ENCODE peak calls at places on chromosomes 11 and 22, in four cellular contexts. K is H1, V is HepG2, D is K562. N is an unnamed sample.

GRCh38 chr11:63609536-63609935 is 4.7 kb downstream of the PLAAT3 start:
- DNase-seq in V (no peak), D (no peak), K (no peak), N (no peak)

GRCh38 chr11:64613648-64614047 is 22.6 kb downstream of the SLC22A12 start:
- DNase-seq in D (no peak), V (no peak), K (no peak), N (no peak)

GRCh38 chr11:104256525-104256924 is 92.6 kb upstream of the PDGFD start:
- DNase-seq in V (no peak), D (no peak), K (no peak), N (no peak)

GRCh38 chr11:117333921-117334320 is 6.3 kb downstream of the CEP164 start:
- DNase-seq in D (no peak), V (no peak), K (no peak), N (no peak)

GRCh38 chr22:23306926-23307325 is 126.6 kb downstream of the BCR start:
- DNase-seq in D (no peak), V (no peak), K (no peak), N (no peak)

GRCh38 chr11:121391914-121392313 is 60.2 kb upstream of the SORL1 start:
- DNase-seq in D (no peak), K (no peak), V (no peak), N (no peak)

GRCh38 chr22:46123694-46124382 is 26.5 kb upstream of the PPARA start:
- DNase-seq in V (no peak), K (no peak), D (no peak), N (no peak)

GRCh38 chr11:132111341-132111740 is 740.9 kb downstream of the NTM start:
- DNase-seq in K (no peak), D (no peak), V (no peak), N (no peak)

GRCh38 chr11:16771350-16772140 is 33.1 kb downstream of the C11orf58 start:
- DNase-seq in V (no peak), K (no peak), D (no peak), N (no peak)

GRCh38 chr22:28600546-28601143 is 79.0 kb downstream of the TTC28 start:
- DNase-seq in K (no peak), V (peak; percentile 53), D (peak; percentile 21), N (peak; percentile 73)

GRCh38 chr11:132821027-132821426 is 711.3 kb downstream of the OPCML start:
- DNase-seq in V (no peak), K (no peak), D (no peak), N (no peak)

GRCh38 chr11:125315088-125315740 is 150.7 kb downstream of the PKNOX2 start:
- DNase-seq in K (no peak), V (no peak), D (no peak), N (peak; percentile 45)

GRCh38 chr11:64268028-64268686 is 16.3 kb downstream of the BAD start:
- DNase-seq in V (no peak), K (no peak), D (no peak), N (no peak)

GRCh38 chr11:29231991-29232390 is 784.8 kb downstream of the KCNA4 start:
- DNase-seq in D (no peak), K (no peak), V (no peak), N (no peak)

GRCh38 chr11:116301141-116301540 is 471.6 kb downstream of the BUD13 start:
- DNase-seq in V (no peak), D (no peak), K (no peak), N (no peak)

GRCh38 chr11:101019870-101020269 is 109.7 kb downstream of the PGR start:
- DNase-seq in D (no peak), K (no peak), V (no peak), N (no peak)

GRCh38 chr11:100753562-100753961 is 66.5 kb downstream of the ARHGAP42 start:
- DNase-seq in K (no peak), V (no peak), D (no peak), N (no peak)

GRCh38 chr11:57407521-57407920 is 17.1 kb upstream of the PRG2 start:
- DNase-seq in K (no peak), D (no peak), V (no peak), N (no peak)

GRCh38 chr11:131658952-131659351 is 288.5 kb downstream of the NTM start:
- DNase-seq in K (no peak), D (no peak), V (no peak), N (no peak)

GRCh38 chr22:45552017-45552411 is 49.3 kb downstream of the FBLN1 start:
- DNase-seq in V (no peak), K (no peak), D (no peak), N (no peak)

GRCh38 chr11:80104196-80104595 is 663.4 kb upstream of the TENM4 start:
- DNase-seq in V (no peak), D (no peak), K (no peak), N (no peak)

GRCh38 chr11:73729594-73730206 is 31.2 kb downstream of the RAB6A start:
- DNase-seq in D (peak; percentile 49), K (peak; percentile 82), V (peak; percentile 28), N (no peak)

GRCh38 chr22:27397948-27398330 is 403.6 kb downstream of the MN1 start:
- DNase-seq in D (no peak), V (no peak), K (no peak), N (no peak)

GRCh38 chr22:38257170-38257569 is 15.6 kb downstream of the TMEM184B start:
- DNase-seq in K (no peak), V (no peak), D (no peak), N (peak; percentile 72)

GRCh38 chr11:68328374-68329091 is 16.1 kb downstream of the LRP5 start:
- DNase-seq in D (no peak), V (peak; percentile 86), K (no peak), N (peak; percentile 84)

GRCh38 chr22:47783433-47784366 is 1021.2 kb downstream of the TBC1D22A start:
- DNase-seq in K (peak; percentile 81), D (no peak), V (no peak), N (no peak)
- TF ChIP-seq JUN in K (no peak), D (no peak), V (no peak), N (no peak)

DNA sequence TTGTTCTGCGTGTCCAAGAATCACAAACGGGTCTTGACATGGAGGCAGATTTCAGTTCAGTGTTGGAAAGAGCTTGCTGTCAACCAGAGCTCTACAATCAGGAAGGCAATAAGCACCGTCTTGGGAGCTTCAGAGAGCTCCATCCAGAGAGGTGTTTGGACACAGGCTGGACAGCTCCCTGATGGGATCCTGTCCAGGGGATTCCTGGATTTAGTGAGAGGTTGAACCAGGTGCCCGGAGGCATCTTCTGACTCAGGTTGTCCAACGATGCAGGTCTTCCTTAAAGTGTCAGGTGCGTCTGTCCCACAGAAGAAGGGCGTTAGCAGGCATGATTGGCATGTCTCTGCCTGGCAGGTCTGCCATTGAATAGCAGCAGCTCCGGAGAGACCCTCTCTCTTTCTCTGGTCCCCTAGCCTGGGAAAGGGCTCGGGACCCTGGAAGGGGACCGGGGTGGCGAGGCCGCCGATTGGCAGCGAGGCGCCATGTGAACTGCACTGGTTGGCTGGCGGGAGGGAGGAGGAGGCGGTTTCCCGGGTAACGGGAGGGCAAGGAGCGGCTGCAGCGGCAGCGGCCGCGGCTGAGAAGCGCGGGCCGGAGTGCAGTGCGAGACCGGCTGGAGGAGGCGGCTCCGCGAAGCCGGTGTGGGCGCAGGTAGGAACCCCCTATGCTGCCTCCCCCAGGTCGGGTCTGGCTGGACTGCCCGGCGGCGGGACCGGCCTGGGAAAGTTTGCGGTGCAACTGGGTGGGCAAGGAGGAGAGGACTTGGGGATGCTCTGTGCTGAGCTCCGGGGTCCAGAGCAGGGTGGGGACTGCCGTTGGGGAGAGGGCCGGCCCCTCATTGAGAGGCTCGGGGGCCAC is 104.1 kb upstream of the E2F8 start:
- DNase-seq in D (no peak), V (no peak), K (peak; percentile 84), N (peak; percentile 43)
- TF ChIP-seq EZH2 in D (no peak), V (no peak), K (no peak), N (no peak)

GRCh38 chr11:26994579-26995210 is 783 bp downstream of the FIBIN start:
- DNase-seq in V (no peak), K (peak; percentile 47), D (no peak), N (no peak)

GRCh38 chr11:26993965-26994446 is at the start of gene FIBIN:
- DNase-seq in V (no peak), D (no peak), K (peak; percentile 61), N (no peak)

GRCh38 chr11:26992031-26992541 is 1.8 kb upstream of the FIBIN start:
- DNase-seq in K (no peak), V (no peak), D (no peak), N (no peak)

GRCh38 chr11:26996056-26996455 is 2.1 kb downstream of the FIBIN start:
- DNase-seq in V (no peak), K (no peak), D (no peak), N (no peak)
- H3K4me3 ChIP-seq in V (no peak overlapping the region), K (no peak overlapping the region), D (no peak overlapping the region), N (no peak overlapping the region)

GRCh38 chr11:44910591-44910990 is 40.1 kb downstream of the TP53I11 start:
- DNase-seq in V (no peak), K (no peak), D (no peak), N (no peak)

GRCh38 chr11:44909557-44909956 is 41.1 kb downstream of the TP53I11 start:
- DNase-seq in K (no peak), V (no peak), D (no peak), N (no peak)

GRCh38 chr11:44913502-44913901 is 37.2 kb downstream of the TP53I11 start:
- DNase-seq in K (no peak), V (no peak), D (no peak), N (no peak)

GRCh38 chr11:44912270-44912987 is 38.3 kb downstream of the TP53I11 start:
- DNase-seq in V (no peak), K (no peak), D (peak; percentile 47), N (no peak)

GRCh38 chr11:44911031-44911814 is 39.5 kb downstream of the TP53I11 start:
- DNase-seq in V (peak; percentile 61), K (peak; percentile 95), D (peak; percentile 72), N (peak; percentile 80)
- TF ChIP-seq JUN in V (no peak), K (no peak), D (no peak), N (no peak)

DNA sequence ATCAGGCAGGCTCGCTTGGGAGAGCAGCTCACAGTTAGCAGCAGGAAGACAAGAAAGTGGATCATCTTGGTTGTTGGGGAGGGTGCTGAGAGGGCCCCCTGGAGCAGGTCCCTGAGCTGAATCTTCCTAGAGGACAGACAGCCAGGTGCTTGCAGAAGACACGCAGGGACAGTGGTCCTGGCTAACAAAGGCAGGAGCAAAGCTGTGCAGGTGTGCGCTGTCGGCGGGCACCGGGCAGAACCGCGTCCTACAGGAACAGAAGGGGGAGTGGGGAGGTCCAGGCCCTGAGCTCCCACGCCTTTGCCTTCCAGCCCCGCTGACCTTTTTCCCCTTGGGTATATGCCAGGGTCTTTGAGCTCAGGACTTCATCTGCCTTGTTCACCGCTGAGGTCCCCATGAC is 30.1 kb upstream of the PARVB start:
- DNase-seq in D (no peak), K (no peak), V (no peak), N (no peak)
- TF ChIP-seq EZH2 in D (no peak), K (no peak), V (no peak), N (no peak)

GRCh38 chr11:83193315-83194283 is at the start of gene ANKRD42:
- DNase-seq in K (peak; percentile 87), V (peak; percentile 93), D (peak; percentile 85), N (peak; percentile 96)

GRCh38 chr11:83194284-83195175 is 1.0 kb downstream of the ANKRD42 start:
- DNase-seq in K (peak; percentile 57), V (peak; percentile 38), D (peak; percentile 25), N (peak; percentile 65)

GRCh38 chr11:83192846-83193245 is 666 bp upstream of the ANKRD42 start:
- DNase-seq in V (peak; percentile 5), K (no peak), D (no peak), N (no peak)

GRCh38 chr11:83195649-83196048 is 2.1 kb downstream of the ANKRD42 start:
- DNase-seq in V (no peak), D (no peak), K (no peak), N (no peak)

GRCh38 chr11:83195176-83195531 is 1.6 kb downstream of the ANKRD42 start:
- DNase-seq in K (no peak), V (no peak), D (no peak), N (no peak)
- H3K4me3 ChIP-seq in K (peak overlapping the region; percentile 99), V (peak overlapping the region; percentile 88), D (peak overlapping the region; percentile 82), N (peak overlapping the region; percentile 83)

GRCh38 chr22:24697671-24698082 is 76.8 kb downstream of the PIWIL3 start:
- DNase-seq in D (no peak), V (no peak), K (no peak), N (peak; percentile 51)
- TF ChIP-seq JUN in D (no peak), V (no peak), K (no peak), N (no peak)